ENCODE peak calls at places on chromosomes 7 and 10, in ten cellular contexts. X, K, M, S, Z, H, P, N, A and C are unnamed samples.

GRCh38 chr10:52778511-52779392 is 6.2 kb upstream of the MBL2 start:
- DNase-seq in A (no peak), M (peak; percentile 17), P (peak; percentile 41), N (no peak), X (no peak), Z (no peak), K (peak; percentile 1), S (no peak), H (no peak), C (peak; percentile 26)

GRCh38 chr10:129877773-129878371 is 86.2 kb downstream of the EBF3 start:
- DNase-seq in P (peak; percentile 28), K (no peak), N (no peak), S (peak; percentile 6), Z (no peak), H (no peak), X (peak; percentile 43), A (peak; percentile 39), M (peak; percentile 37), C (peak; percentile 12)

GRCh38 chr7:18873674-18874341 is 243.6 kb downstream of the TWIST1 start:
- DNase-seq in H (no peak), Z (no peak), N (no peak), M (peak; percentile 69), P (no peak), S (no peak), K (peak; percentile 39), A (peak; percentile 17), X (no peak), C (no peak)

GRCh38 chr7:45252248-45252647 is 94.7 kb downstream of the RAMP3 start:
- DNase-seq in S (no peak), P (no peak), H (no peak), Z (no peak), X (no peak), K (no peak), N (no peak), M (no peak), A (no peak), C (no peak)

GRCh38 chr7:102450242-102450641 is 14.4 kb downstream of the ALKBH4 start:
- DNase-seq in N (peak; percentile 33), K (no peak), S (no peak), P (no peak), X (peak; percentile 52), A (no peak), M (no peak), Z (no peak), H (no peak), C (no peak)

GRCh38 chr7:139763330-139763729 is 14.5 kb downstream of the HIPK2 start:
- DNase-seq in K (no peak), S (no peak), H (no peak), X (no peak), A (no peak), P (no peak), N (no peak), M (no peak), Z (no peak), C (no peak)

GRCh38 chr7:144516729-144517128 is 113.2 kb upstream of the NOBOX start:
- DNase-seq in H (no peak), Z (no peak), A (no peak), N (no peak), S (no peak), X (no peak), P (no peak), M (no peak), K (no peak), C (no peak)

GRCh38 chr7:81447351-81447952 is 322.4 kb downstream of the HGF start:
- DNase-seq in K (peak; percentile 72), Z (peak; percentile 31), N (no peak), M (peak; percentile 50), P (peak; percentile 27), H (no peak), S (no peak), X (no peak), A (peak; percentile 76), C (peak; percentile 52)

GRCh38 chr7:83925860-83926259 is 268.7 kb downstream of the SEMA3A start:
- DNase-seq in Z (no peak), X (no peak), A (no peak), M (no peak), P (no peak), S (no peak), N (no peak), H (no peak), K (no peak), C (no peak)

GRCh38 chr10:60759181-60759580 is 19.1 kb upstream of the CDK1 start:
- DNase-seq in Z (no peak), S (no peak), M (no peak), P (no peak), K (no peak), X (no peak), H (no peak), A (no peak), N (no peak), C (no peak)

GRCh38 chr10:110414563-110415309 is 83.0 kb upstream of the DUSP5 start:
- DNase-seq in S (peak; percentile 87), M (no peak), K (no peak), H (no peak), A (no peak), Z (peak; percentile 72), X (peak; percentile 86), P (peak; percentile 35), N (peak; percentile 67), C (peak; percentile 67)

GRCh38 chr10:21528452-21529235 is 3.2 kb upstream of the SKIDA1 start:
- DNase-seq in H (no peak), M (no peak), A (no peak), X (no peak), N (no peak), S (no peak), P (no peak), Z (peak; percentile 64), K (no peak), C (no peak)

GRCh38 chr10:29105516-29106215 is 183.2 kb upstream of the LYZL1 start:
- DNase-seq in X (no peak), N (no peak), S (no peak), M (no peak), H (peak; percentile 19), K (no peak), A (no peak), P (peak; percentile 4), Z (no peak), C (no peak)

GRCh38 chr7:149027560-149028345 is 552 bp downstream of the PDIA4 start:
- DNase-seq in A (peak; percentile 61), P (no peak), X (no peak), S (no peak), K (no peak), N (no peak), H (no peak), Z (no peak), M (peak; percentile 30), C (no peak)

GRCh38 chr7:128031901-128032604 is 816 bp upstream of the LRRC4 start:
- DNase-seq in A (no peak), S (peak; percentile 20), P (no peak), H (peak; percentile 39), N (peak; percentile 41), X (peak; percentile 52), K (peak; percentile 74), Z (no peak), M (peak; percentile 74), C (no peak)

GRCh38 chr10:44180321-44181154 is 204.4 kb downstream of the CXCL12 start:
- DNase-seq in M (no peak), A (no peak), Z (no peak), K (peak; percentile 89), S (no peak), N (no peak), P (no peak), H (peak; percentile 84), X (no peak), C (no peak)

GRCh38 chr7:3005257-3005656 is 38.4 kb downstream of the CARD11 start:
- DNase-seq in H (no peak), M (no peak), Z (no peak), N (no peak), K (no peak), A (no peak), S (no peak), X (no peak), P (no peak), C (no peak)

GRCh38 chr10:92688927-92689662 is 660 bp upstream of the HHEX start:
- DNase-seq in K (no peak), P (peak; percentile 55), M (peak; percentile 39), H (no peak), X (peak; percentile 15), A (no peak), Z (peak; percentile 56), S (no peak), N (no peak), C (no peak)

GRCh38 chr7:43591551-43592180 is 8.8 kb downstream of the STK17A start:
- DNase-seq in N (no peak), K (no peak), H (no peak), X (no peak), S (no peak), P (peak; percentile 31), M (no peak), Z (no peak), A (peak; percentile 23), C (peak; percentile 33)